ENCODE peak calls at places on chromosomes 13 and 19, in five cellular contexts. One of them, this sample, is unnamed. For H3K9me3 and H3K4me1, the result is how much of the 10 kb centered on the place peaks cover.

GRCh38 chr19:16645140-16645539 is 14.8 kb downstream of the SMIM7 start:
- DNase-seq in ascending aorta: no peak
- DNase-seq in K562: no peak
- DNase-seq in right cardiac atrium: no peak
- DNase-seq in IMR-90: no peak
- DNase-seq in this sample: no peak

GRCh38 chr19:19105365-19106060 is 32.8 kb downstream of the TMEM161A start:
- DNase-seq in right cardiac atrium: peak
- DNase-seq in ascending aorta: no peak
- DNase-seq in K562: peak
- DNase-seq in IMR-90: no peak
- DNase-seq in this sample: no peak

GRCh38 chr13:114067381-114067885 is 65.0 kb downstream of the RASA3 start:
- DNase-seq in right cardiac atrium: no peak
- DNase-seq in K562: no peak
- DNase-seq in IMR-90: peak
- DNase-seq in ascending aorta: no peak
- DNase-seq in this sample: no peak

GRCh38 chr19:6501740-6502648 is at the start of gene TUBB4A:
- DNase-seq in ascending aorta: no peak
- DNase-seq in K562: peak
- DNase-seq in IMR-90: no peak
- DNase-seq in right cardiac atrium: no peak
- DNase-seq in this sample: no peak

GRCh38 chr13:23129329-23129728 is 51.5 kb upstream of the SGCG start:
- DNase-seq in ascending aorta: no peak
- DNase-seq in K562: no peak
- DNase-seq in right cardiac atrium: no peak
- DNase-seq in IMR-90: no peak
- DNase-seq in this sample: no peak

GRCh38 chr19:39187552-39187943 is 9.2 kb upstream of the NCCRP1 start:
- DNase-seq in IMR-90: no peak
- DNase-seq in ascending aorta: no peak
- DNase-seq in right cardiac atrium: no peak
- DNase-seq in K562: no peak
- DNase-seq in this sample: no peak

GRCh38 chr19:13079542-13079986 is 23.1 kb downstream of the LYL1 start:
- DNase-seq in K562: peak
- DNase-seq in IMR-90: peak
- DNase-seq in right cardiac atrium: peak
- DNase-seq in ascending aorta: no peak
- DNase-seq in this sample: no peak

GRCh38 chr13:51724721-51725120 is 79.2 kb downstream of the DHRS12 start:
- DNase-seq in right cardiac atrium: no peak
- DNase-seq in K562: no peak
- DNase-seq in ascending aorta: no peak
- DNase-seq in IMR-90: peak
- DNase-seq in this sample: no peak

GRCh38 chr13:74005320-74006154 is 128.7 kb downstream of the KLF12 start:
- DNase-seq in IMR-90: no peak
- DNase-seq in right cardiac atrium: no peak
- DNase-seq in K562: no peak
- DNase-seq in ascending aorta: no peak
- DNase-seq in this sample: no peak

GRCh38 chr19:31350033-31350692 is 927 bp upstream of the TSHZ3 start:
- DNase-seq in IMR-90: no peak
- DNase-seq in right cardiac atrium: peak
- DNase-seq in ascending aorta: no peak
- DNase-seq in K562: peak
- DNase-seq in this sample: no peak

GRCh38 chr13:108463365-108463764 is 166.0 kb upstream of the MYO16 start:
- DNase-seq in right cardiac atrium: no peak
- DNase-seq in ascending aorta: no peak
- DNase-seq in IMR-90: peak
- DNase-seq in K562: no peak
- DNase-seq in this sample: no peak

GRCh38 chr13:43494206-43494605 is 292.6 kb downstream of the ENOX1 start:
- DNase-seq in IMR-90: no peak
- DNase-seq in K562: no peak
- DNase-seq in ascending aorta: no peak
- DNase-seq in right cardiac atrium: no peak
- DNase-seq in this sample: no peak

GRCh38 chr19:30522359-30522758 is 150.2 kb downstream of the ZNF536 start:
- DNase-seq in K562: no peak
- DNase-seq in IMR-90: no peak
- DNase-seq in ascending aorta: no peak
- DNase-seq in right cardiac atrium: no peak
- DNase-seq in this sample: no peak

GRCh38 chr13:71861769-71862168 is 5.2 kb downstream of the DACH1 start:
- DNase-seq in K562: no peak
- DNase-seq in right cardiac atrium: no peak
- DNase-seq in IMR-90: no peak
- DNase-seq in ascending aorta: no peak
- DNase-seq in this sample: no peak

GRCh38 chr19:11345122-11345752 is 831 bp downstream of the TMEM205 start:
- DNase-seq in right cardiac atrium: no peak
- DNase-seq in IMR-90: no peak
- DNase-seq in K562: no peak
- DNase-seq in ascending aorta: no peak
- DNase-seq in this sample: no peak

GRCh38 chr19:35908010-35908441 is at the start of gene TYROBP:
- DNase-seq in right cardiac atrium: no peak
- DNase-seq in IMR-90: no peak
- DNase-seq in K562: no peak
- DNase-seq in ascending aorta: no peak
- DNase-seq in this sample: no peak

GRCh38 chr13:31369213-31369612 is 169.4 kb downstream of the B3GLCT start:
- DNase-seq in K562: no peak
- DNase-seq in right cardiac atrium: no peak
- DNase-seq in ascending aorta: no peak
- DNase-seq in IMR-90: no peak
- DNase-seq in this sample: no peak

GRCh38 chr13:50082426-50083283 is 67.4 kb downstream of the KCNRG start:
- DNase-seq in IMR-90: peak
- DNase-seq in right cardiac atrium: peak
- DNase-seq in K562: peak
- DNase-seq in ascending aorta: no peak
- DNase-seq in this sample: peak

GRCh38 chr19:53801257-53801656 is 22.9 kb downstream of the NLRP12 start:
- DNase-seq in right cardiac atrium: no peak
- DNase-seq in ascending aorta: no peak
- DNase-seq in K562: no peak
- DNase-seq in IMR-90: no peak
- DNase-seq in this sample: no peak

GRCh38 chr19:10587022-10587838 is at the start of gene AP1M2:
- DNase-seq in IMR-90: no peak
- DNase-seq in K562: no peak
- DNase-seq in right cardiac atrium: no peak
- DNase-seq in ascending aorta: no peak
- DNase-seq in this sample: no peak

GRCh38 chr13:78712866-78713265 is 53.9 kb upstream of the OBI1 start:
- DNase-seq in IMR-90: no peak
- DNase-seq in K562: no peak
- DNase-seq in ascending aorta: no peak
- DNase-seq in right cardiac atrium: no peak
- DNase-seq in this sample: no peak

GRCh38 chr13:21703846-21704245 is 33.0 kb downstream of the FGF9 start:
- DNase-seq in IMR-90: no peak
- DNase-seq in K562: no peak
- DNase-seq in right cardiac atrium: no peak
- DNase-seq in ascending aorta: no peak
- DNase-seq in this sample: no peak

GRCh38 chr19:30719189-30719990 is 347.2 kb downstream of the ZNF536 start:
- DNase-seq in IMR-90: no peak
- DNase-seq in K562: no peak
- DNase-seq in right cardiac atrium: peak
- DNase-seq in ascending aorta: no peak
- DNase-seq in this sample: peak

GRCh38 chr19:46660008-46660517 is 919 bp downstream of the DACT3 start:
- DNase-seq in IMR-90: no peak
- DNase-seq in ascending aorta: no peak
- DNase-seq in K562: peak
- DNase-seq in right cardiac atrium: peak
- DNase-seq in this sample: no peak

GRCh38 chr19:40342644-40343311 is 5.4 kb downstream of the C19orf47 start:
- DNase-seq in ascending aorta: no peak
- DNase-seq in IMR-90: no peak
- DNase-seq in K562: no peak
- DNase-seq in right cardiac atrium: no peak
- DNase-seq in this sample: no peak

GRCh38 chr19:34481861-34482379 is 362 bp downstream of the WTIP start:
- DNase-seq in K562: no peak
- DNase-seq in ascending aorta: no peak
- DNase-seq in IMR-90: no peak
- DNase-seq in right cardiac atrium: peak
- DNase-seq in this sample: no peak

GRCh38 chr13:111875922-111876321 is 191.0 kb upstream of the SOX1 start:
- DNase-seq in ascending aorta: no peak
- DNase-seq in IMR-90: no peak
- DNase-seq in right cardiac atrium: no peak
- DNase-seq in K562: no peak
- DNase-seq in this sample: no peak

GRCh38 chr13:112580211-112580610 is 7.7 kb downstream of the TUBGCP3 start:
- DNase-seq in ascending aorta: no peak
- DNase-seq in IMR-90: no peak
- DNase-seq in right cardiac atrium: no peak
- DNase-seq in K562: no peak
- DNase-seq in this sample: no peak

GRCh38 chr13:75445717-75446529 is 36.0 kb downstream of the TBC1D4 start:
- DNase-seq in K562: no peak
- DNase-seq in ascending aorta: no peak
- DNase-seq in right cardiac atrium: no peak
- DNase-seq in IMR-90: peak
- DNase-seq in this sample: no peak

GRCh38 chr13:86608739-86609138 is 809.5 kb upstream of the SLITRK6 start:
- DNase-seq in right cardiac atrium: no peak
- DNase-seq in ascending aorta: no peak
- DNase-seq in IMR-90: no peak
- DNase-seq in K562: no peak
- DNase-seq in this sample: no peak

GRCh38 chr19:15644066-15644741 is 3.5 kb downstream of the CYP4F3 start:
- DNase-seq in K562: no peak
- DNase-seq in IMR-90: no peak
- DNase-seq in right cardiac atrium: no peak
- DNase-seq in ascending aorta: no peak
- DNase-seq in this sample: no peak

GRCh38 chr19:15641901-15642491 is 1.3 kb downstream of the CYP4F3 start:
- DNase-seq in ascending aorta: no peak
- DNase-seq in IMR-90: no peak
- DNase-seq in right cardiac atrium: no peak
- DNase-seq in K562: no peak
- DNase-seq in this sample: no peak

GRCh38 chr19:15642807-15643206 is 2.1 kb downstream of the CYP4F3 start:
- DNase-seq in ascending aorta: no peak
- DNase-seq in IMR-90: no peak
- DNase-seq in K562: no peak
- DNase-seq in right cardiac atrium: no peak
- DNase-seq in this sample: no peak

GRCh38 chr19:15643387-15643786 is 2.7 kb downstream of the CYP4F3 start:
- DNase-seq in K562: no peak
- DNase-seq in right cardiac atrium: no peak
- DNase-seq in ascending aorta: no peak
- DNase-seq in IMR-90: no peak
- DNase-seq in this sample: no peak

DNA sequence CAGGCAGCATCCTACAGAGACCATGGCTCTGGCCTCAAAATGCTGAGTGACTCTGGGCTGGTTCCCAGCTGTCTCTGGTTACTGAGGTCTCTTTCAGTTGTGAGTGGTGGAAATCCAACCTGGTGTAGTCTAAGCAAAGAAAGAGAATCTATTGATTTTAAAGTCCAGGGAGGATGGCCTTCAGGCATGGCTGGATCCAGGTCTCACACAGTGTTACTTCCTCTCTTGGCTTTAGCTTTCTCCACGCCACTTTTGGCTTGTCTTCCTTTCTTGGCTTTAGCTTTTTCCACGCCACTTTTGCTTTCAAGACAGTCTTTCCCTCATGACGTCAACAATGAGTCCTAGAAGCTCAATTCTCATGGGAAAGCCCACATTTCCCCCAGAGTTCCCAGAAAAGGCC is 4.1 kb downstream of the CYP4F3 start:
- DNase-seq in right cardiac atrium: no peak
- DNase-seq in ascending aorta: no peak
- DNase-seq in IMR-90: no peak
- DNase-seq in K562: no peak
- DNase-seq in this sample: no peak
- H3K9me3 ChIP-seq in right cardiac atrium: under half
- H3K9me3 ChIP-seq in ascending aorta: under half
- H3K9me3 ChIP-seq in IMR-90: under half
- H3K9me3 ChIP-seq in K562: under half
- H3K9me3 ChIP-seq in this sample: under half

DNA sequence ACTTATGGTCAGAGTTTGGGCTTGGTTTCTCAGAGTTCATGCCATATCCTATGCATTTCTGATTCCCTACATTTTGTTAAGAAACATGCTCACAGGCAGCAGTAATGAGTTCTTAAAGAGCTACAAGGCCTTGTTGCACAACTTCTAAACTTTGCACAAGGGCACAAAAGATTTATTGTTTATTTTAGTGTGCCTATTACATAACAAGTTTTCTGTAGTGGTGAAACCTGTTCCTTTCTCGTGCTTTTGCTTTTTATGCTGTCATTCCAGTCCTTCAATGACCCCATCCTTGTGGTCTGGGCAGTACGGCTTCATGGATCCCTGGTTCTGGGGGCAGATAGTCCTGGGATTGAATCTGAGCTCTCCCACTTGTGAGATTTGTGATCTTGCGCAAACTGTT is 17.8 kb downstream of the ZNF507 start:
- DNase-seq in K562: no peak
- DNase-seq in IMR-90: peak
- DNase-seq in ascending aorta: no peak
- DNase-seq in right cardiac atrium: no peak
- DNase-seq in this sample: no peak
- H3K27ac ChIP-seq in K562: no peak
- H3K27ac ChIP-seq in IMR-90: no peak
- H3K27ac ChIP-seq in ascending aorta: peak
- H3K27ac ChIP-seq in right cardiac atrium: no peak
- H3K27ac ChIP-seq in this sample: peak

DNA sequence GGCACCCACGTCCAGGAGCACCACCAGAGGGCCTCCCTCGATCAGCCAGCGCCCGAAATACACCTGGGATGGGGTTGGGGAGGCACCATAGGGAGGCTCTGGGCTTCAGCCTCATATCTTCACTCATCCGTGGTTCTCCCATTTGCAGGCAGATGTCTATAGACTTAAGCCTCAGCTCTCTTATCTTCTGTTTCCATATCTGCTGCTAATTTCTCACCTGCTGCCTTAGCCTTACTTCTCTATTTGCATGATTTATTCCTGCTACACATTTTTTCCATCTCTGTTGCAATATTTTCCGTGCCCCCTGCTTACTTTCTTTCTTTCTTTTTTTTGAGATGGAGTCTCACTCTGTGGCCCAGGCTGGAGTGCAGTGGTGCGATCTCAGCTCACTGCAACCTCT is 5.8 kb downstream of the GYS1 start:
- DNase-seq in IMR-90: no peak
- DNase-seq in K562: no peak
- DNase-seq in right cardiac atrium: no peak
- DNase-seq in ascending aorta: no peak
- DNase-seq in this sample: no peak
- H3K4me1 ChIP-seq in IMR-90: under half
- H3K4me1 ChIP-seq in K562: under half
- H3K4me1 ChIP-seq in right cardiac atrium: under half
- H3K4me1 ChIP-seq in ascending aorta: under half
- H3K4me1 ChIP-seq in this sample: half or more

GRCh38 chr19:379796-380195 is 29.2 kb downstream of the C2CD4C start:
- DNase-seq in IMR-90: no peak
- DNase-seq in K562: no peak
- DNase-seq in right cardiac atrium: no peak
- DNase-seq in ascending aorta: no peak
- DNase-seq in this sample: no peak
- H3K9me3 ChIP-seq in IMR-90: under half
- H3K9me3 ChIP-seq in K562: under half
- H3K9me3 ChIP-seq in right cardiac atrium: under half
- H3K9me3 ChIP-seq in ascending aorta: under half
- H3K9me3 ChIP-seq in this sample: under half